ENCODE peak calls at places on chromosomes 5 and 9, in nine cellular contexts. R, Y, D, F, O, W, K, B and M are unnamed samples.

GRCh38 chr5:90528704-90529233 is 615 bp downstream of the LYSMD3 start:
- DNase-seq in B (no peak), K (no peak), W (no peak), F (peak; percentile 35), Y (no peak), O (no peak), R (peak; percentile 52), D (no peak), M (no peak)

GRCh38 chr9:8188720-8189407 is 389.3 kb upstream of the DMAC1 start:
- DNase-seq in D (no peak), W (no peak), R (no peak), K (no peak), O (no peak), B (no peak), F (no peak), Y (no peak), M (no peak)

GRCh38 chr9:85173967-85174366 is 504.4 kb downstream of the NTRK2 start:
- DNase-seq in B (no peak), K (no peak), Y (no peak), R (no peak), D (no peak), F (no peak), W (no peak), O (no peak), M (no peak)

GRCh38 chr5:34622046-34622435 is 34.1 kb upstream of the RAI14 start:
- DNase-seq in W (no peak), K (no peak), O (no peak), R (no peak), F (no peak), Y (no peak), B (no peak), D (no peak), M (no peak)

GRCh38 chr5:126863402-126863801 is 86.5 kb downstream of the LMNB1 start:
- DNase-seq in B (no peak), F (no peak), R (no peak), K (no peak), Y (no peak), O (no peak), D (no peak), W (no peak), M (no peak)

GRCh38 chr5:174166231-174167079 is 120.9 kb downstream of the NSG2 start:
- DNase-seq in R (no peak), Y (no peak), W (no peak), D (no peak), O (no peak), K (no peak), B (no peak), F (no peak), M (no peak)

GRCh38 chr5:60541980-60542379 is 158.0 kb downstream of the DEPDC1B start:
- DNase-seq in B (no peak), K (no peak), O (no peak), R (no peak), Y (no peak), D (no peak), F (no peak), W (no peak), M (no peak)

GRCh38 chr9:75083188-75083976 is 4.6 kb downstream of the NMRK1 start:
- DNase-seq in R (peak; percentile 50), D (no peak), W (no peak), F (no peak), B (peak; percentile 26), Y (peak; percentile 19), O (no peak), K (no peak), M (no peak)

GRCh38 chr5:77285442-77285841 is 75.0 kb downstream of the PDE8B start:
- DNase-seq in Y (no peak), D (no peak), F (no peak), W (no peak), B (no peak), K (no peak), O (no peak), R (no peak), M (no peak)

GRCh38 chr5:149182241-149182640 is 40.9 kb downstream of the ABLIM3 start:
- DNase-seq in D (no peak), O (no peak), Y (no peak), K (no peak), F (no peak), W (no peak), R (no peak), B (no peak), M (no peak)

GRCh38 chr5:14739538-14739937 is 75.0 kb downstream of the OTULIN start:
- DNase-seq in B (peak; percentile 89), R (no peak), K (no peak), O (no peak), F (no peak), Y (no peak), D (no peak), W (no peak), M (no peak)

GRCh38 chr9:113484258-113484730 is 20.8 kb downstream of the RGS3 start:
- DNase-seq in R (no peak), F (no peak), D (peak; percentile 99), W (no peak), B (no peak), Y (peak; percentile 76), O (no peak), K (no peak), M (no peak)

GRCh38 chr9:118578467-118578866 is 790.8 kb downstream of the BRINP1 start:
- DNase-seq in O (no peak), D (no peak), W (no peak), K (no peak), B (peak; percentile 1), F (no peak), Y (no peak), R (no peak), M (no peak)

GRCh38 chr5:45508155-45508554 is 188.0 kb downstream of the HCN1 start:
- DNase-seq in D (no peak), W (no peak), F (no peak), O (no peak), K (no peak), B (no peak), Y (no peak), R (no peak), M (no peak)

GRCh38 chr9:92729735-92730155 is 34.9 kb downstream of the BICD2 start:
- DNase-seq in W (no peak), D (no peak), O (peak; percentile 31), K (no peak), Y (no peak), R (no peak), B (no peak), F (no peak), M (no peak)

GRCh38 chr5:59533730-59534108 is 359.8 kb downstream of the PDE4D start:
- DNase-seq in D (no peak), O (no peak), R (no peak), B (no peak), W (no peak), Y (no peak), K (no peak), F (no peak), M (no peak)

GRCh38 chr5:161150589-161150988 is 298.6 kb upstream of the ATP10B start:
- DNase-seq in R (no peak), K (no peak), W (no peak), F (no peak), D (no peak), O (no peak), Y (no peak), B (no peak), M (no peak)

GRCh38 chr5:152844713-152845112 is 439.6 kb upstream of the NMUR2 start:
- DNase-seq in K (no peak), B (no peak), Y (no peak), D (no peak), R (no peak), F (no peak), W (no peak), O (no peak), M (no peak)

GRCh38 chr9:114469091-114469853 is 36.0 kb downstream of the WHRN start:
- DNase-seq in O (no peak), W (no peak), R (no peak), K (no peak), B (no peak), F (no peak), D (no peak), Y (no peak), M (no peak)

GRCh38 chr5:175263776-175264175 is 180.2 kb downstream of the DRD1 start:
- DNase-seq in B (no peak), W (no peak), O (no peak), Y (no peak), R (no peak), D (no peak), F (no peak), K (no peak), M (no peak)
- H3K27ac ChIP-seq in B (no peak overlapping the region), W (no peak overlapping the region), O (no peak overlapping the region), Y (no peak overlapping the region), R (no peak overlapping the region), D (no peak overlapping the region), F (no peak overlapping the region), K (no peak overlapping the region), M (no peak overlapping the region)

DNA sequence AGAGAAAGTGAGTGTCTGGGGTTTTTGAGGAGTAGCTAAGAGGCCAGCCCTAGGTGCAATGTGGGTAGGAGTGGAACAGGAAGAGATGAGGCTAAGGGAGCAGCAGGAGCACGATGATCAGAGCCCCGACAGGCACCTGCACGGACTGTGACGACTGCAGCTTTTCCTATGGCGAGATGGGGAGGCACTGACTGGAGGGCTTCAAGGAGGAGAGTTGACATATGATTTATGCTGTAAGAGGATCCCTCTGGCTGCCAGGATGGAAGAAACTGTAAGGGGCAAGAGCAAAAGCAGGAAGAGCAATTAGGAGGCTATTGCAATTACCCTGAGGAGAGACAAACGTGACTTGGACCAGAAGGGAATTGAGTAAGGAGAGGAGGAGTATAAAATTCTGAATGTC is 33.1 kb downstream of the TRPC7 start:
- DNase-seq in K (no peak), R (no peak), D (no peak), F (no peak), O (no peak), W (no peak), Y (no peak), B (no peak), M (no peak)
- H3K4me1 ChIP-seq in K (no peaks in the 10 kb centered on the region), R (no peaks in the 10 kb centered on the region), D (no peaks in the 10 kb centered on the region), F (no peaks in the 10 kb centered on the region), O (no peaks in the 10 kb centered on the region), W (no peaks in the 10 kb centered on the region), Y (no peaks in the 10 kb centered on the region), B (no peaks in the 10 kb centered on the region), M (no peaks in the 10 kb centered on the region)

GRCh38 chr5:178995341-178995690 is 196 bp upstream of the GRM6 start:
- DNase-seq in R (no peak), F (no peak), D (no peak), Y (no peak), W (no peak), B (no peak), O (no peak), K (no peak), M (no peak)
- H3K9me3 ChIP-seq in R (no peaks in the 10 kb centered on the region), F (no peaks in the 10 kb centered on the region), D (no peaks in the 10 kb centered on the region), Y (peaks cover 15% of the 10 kb centered on the region), W (peaks cover 8% of the 10 kb centered on the region), B (no peaks in the 10 kb centered on the region), O (no peaks in the 10 kb centered on the region), K (peaks cover 12% of the 10 kb centered on the region), M (no peaks in the 10 kb centered on the region)

GRCh38 chr9:110650261-110650660 is 18.3 kb upstream of the MUSK start:
- DNase-seq in Y (no peak), B (peak; percentile 68), R (no peak), W (no peak), O (no peak), F (no peak), K (no peak), D (no peak), M (no peak)

GRCh38 chr9:110648698-110649097 is 19.9 kb upstream of the MUSK start:
- DNase-seq in R (no peak), O (no peak), B (no peak), Y (no peak), K (no peak), F (no peak), D (no peak), W (no peak), M (no peak)

GRCh38 chr9:110655723-110656641 is 12.6 kb upstream of the MUSK start:
- DNase-seq in Y (no peak), K (no peak), F (no peak), D (peak; percentile 23), W (no peak), B (no peak), O (no peak), R (no peak), M (no peak)

GRCh38 chr9:110650991-110651411 is 17.6 kb upstream of the MUSK start:
- DNase-seq in F (no peak), Y (no peak), R (no peak), B (peak; percentile 77), D (no peak), O (no peak), W (no peak), K (no peak), M (no peak)
- H3K27ac ChIP-seq in F (no peak overlapping the region), Y (no peak overlapping the region), R (no peak overlapping the region), B (peak overlapping the region; percentile 89), D (no peak overlapping the region), O (no peak overlapping the region), W (no peak overlapping the region), K (no peak overlapping the region), M (no peak overlapping the region)